ENCODE peak calls at places on chromosomes 3 and 15, in four cellular contexts. One of them, this sample, is unnamed.

GRCh38 chr3:99659032-99659431 is 20.6 kb downstream of the COL8A1 start:
- DNase-seq in body of pancreas: no peak
- DNase-seq in psoas muscle: no peak
- DNase-seq in lung: no peak
- DNase-seq in this sample: no peak

GRCh38 chr3:157746391-157746790 is 243.2 kb upstream of the VEPH1 start:
- DNase-seq in lung: no peak
- DNase-seq in body of pancreas: no peak
- DNase-seq in psoas muscle: no peak
- DNase-seq in this sample: no peak

GRCh38 chr3:148333091-148333490 is 364.6 kb upstream of the AGTR1 start:
- DNase-seq in psoas muscle: no peak
- DNase-seq in lung: no peak
- DNase-seq in body of pancreas: peak; percentile 24
- DNase-seq in this sample: no peak

GRCh38 chr3:10524799-10525301 is 19.5 kb upstream of the ATP2B2 start:
- DNase-seq in psoas muscle: no peak
- DNase-seq in body of pancreas: no peak
- DNase-seq in lung: no peak
- DNase-seq in this sample: peak; percentile 74

GRCh38 chr15:59616390-59616789 is 4.8 kb downstream of the GCNT3 start:
- DNase-seq in body of pancreas: no peak
- DNase-seq in psoas muscle: no peak
- DNase-seq in lung: no peak
- DNase-seq in this sample: no peak

GRCh38 chr15:77870195-77871065 is 207.1 kb downstream of the TBC1D2B start:
- DNase-seq in body of pancreas: peak; percentile 76
- DNase-seq in lung: peak; percentile 65
- DNase-seq in psoas muscle: peak; percentile 75
- DNase-seq in this sample: peak; percentile 90

GRCh38 chr3:166223120-166223519 is 385.9 kb upstream of the BCHE start:
- DNase-seq in psoas muscle: no peak
- DNase-seq in body of pancreas: no peak
- DNase-seq in lung: no peak
- DNase-seq in this sample: no peak

GRCh38 chr3:20930034-20930433 is 744.0 kb upstream of the SGO1 start:
- DNase-seq in body of pancreas: peak; percentile 10
- DNase-seq in lung: no peak
- DNase-seq in psoas muscle: no peak
- DNase-seq in this sample: no peak

GRCh38 chr3:38730281-38730680 is 80.8 kb upstream of the SCN5A start:
- DNase-seq in body of pancreas: no peak
- DNase-seq in psoas muscle: no peak
- DNase-seq in lung: no peak
- DNase-seq in this sample: no peak

GRCh38 chr15:57158997-57159668 is 217.2 kb upstream of the CGNL1 start:
- DNase-seq in body of pancreas: no peak
- DNase-seq in psoas muscle: no peak
- DNase-seq in lung: no peak
- DNase-seq in this sample: no peak

GRCh38 chr3:25883492-25883891 is 93.6 kb downstream of the OXSM start:
- DNase-seq in lung: no peak
- DNase-seq in psoas muscle: no peak
- DNase-seq in body of pancreas: no peak
- DNase-seq in this sample: no peak

GRCh38 chr15:96088592-96088991 is 241.9 kb upstream of the NR2F2 start:
- DNase-seq in body of pancreas: no peak
- DNase-seq in psoas muscle: no peak
- DNase-seq in lung: no peak
- DNase-seq in this sample: no peak

GRCh38 chr15:89112341-89112971 is 24.2 kb downstream of the ABHD2 start:
- DNase-seq in lung: no peak
- DNase-seq in psoas muscle: peak; percentile 67
- DNase-seq in body of pancreas: peak; percentile 90
- DNase-seq in this sample: no peak

GRCh38 chr15:26866298-26867198 is at the start of gene GABRA5:
- DNase-seq in psoas muscle: no peak
- DNase-seq in body of pancreas: peak; percentile 25
- DNase-seq in lung: no peak
- DNase-seq in this sample: no peak

GRCh38 chr3:8972614-8973013 is 9.3 kb upstream of the RAD18 start:
- DNase-seq in lung: no peak
- DNase-seq in psoas muscle: no peak
- DNase-seq in body of pancreas: no peak
- DNase-seq in this sample: no peak

GRCh38 chr3:179347383-179348194 is at the start of gene MFN1:
- DNase-seq in lung: peak; percentile 96
- DNase-seq in body of pancreas: peak; percentile 93
- DNase-seq in psoas muscle: peak; percentile 97
- DNase-seq in this sample: peak; percentile 95

GRCh38 chr3:14016900-14017475 is 107.7 kb downstream of the CHCHD4 start:
- DNase-seq in psoas muscle: no peak
- DNase-seq in lung: no peak
- DNase-seq in body of pancreas: no peak
- DNase-seq in this sample: no peak

GRCh38 chr3:84958495-84959469 is at the start of gene CADM2:
- DNase-seq in body of pancreas: peak; percentile 90
- DNase-seq in lung: peak; percentile 87
- DNase-seq in psoas muscle: peak; percentile 94
- DNase-seq in this sample: peak; percentile 93

GRCh38 chr3:15983232-15983631 is 185.5 kb upstream of the ANKRD28 start:
- DNase-seq in body of pancreas: no peak
- DNase-seq in lung: no peak
- DNase-seq in psoas muscle: no peak
- DNase-seq in this sample: no peak

GRCh38 chr3:3772338-3772737 is 26.9 kb upstream of the LRRN1 start:
- DNase-seq in psoas muscle: no peak
- DNase-seq in body of pancreas: no peak
- DNase-seq in lung: no peak
- DNase-seq in this sample: no peak

GRCh38 chr3:186170516-186170915 is 61.6 kb upstream of the ETV5 start:
- DNase-seq in lung: no peak
- DNase-seq in body of pancreas: no peak
- DNase-seq in psoas muscle: no peak
- DNase-seq in this sample: no peak

GRCh38 chr3:10377148-10377725 is 56.3 kb upstream of the SEC13 start:
- DNase-seq in lung: no peak
- DNase-seq in body of pancreas: no peak
- DNase-seq in psoas muscle: peak; percentile 82
- DNase-seq in this sample: no peak

GRCh38 chr3:197428117-197428761 is 127.5 kb downstream of the BDH1 start:
- DNase-seq in body of pancreas: no peak
- DNase-seq in lung: no peak
- DNase-seq in psoas muscle: peak; percentile 60
- DNase-seq in this sample: no peak

GRCh38 chr3:196499061-196499460 is 4.5 kb downstream of the RNF168 start:
- DNase-seq in lung: no peak
- DNase-seq in body of pancreas: no peak
- DNase-seq in psoas muscle: no peak
- DNase-seq in this sample: no peak

GRCh38 chr3:63706321-63707085 is 54.0 kb downstream of the SNTN start:
- DNase-seq in lung: no peak
- DNase-seq in psoas muscle: no peak
- DNase-seq in body of pancreas: no peak
- DNase-seq in this sample: no peak

GRCh38 chr15:31136016-31136415 is 34.5 kb upstream of the TRPM1 start:
- DNase-seq in body of pancreas: no peak
- DNase-seq in psoas muscle: no peak
- DNase-seq in lung: no peak
- DNase-seq in this sample: no peak

GRCh38 chr3:158659454-158660237 is 12.8 kb downstream of the LXN start:
- DNase-seq in body of pancreas: peak; percentile 51
- DNase-seq in psoas muscle: no peak
- DNase-seq in lung: peak; percentile 51
- DNase-seq in this sample: no peak

GRCh38 chr3:172268896-172269295 is 179.4 kb downstream of the GHSR start:
- DNase-seq in body of pancreas: no peak
- DNase-seq in psoas muscle: no peak
- DNase-seq in lung: no peak
- DNase-seq in this sample: no peak

GRCh38 chr3:152998554-152998953 is 163.5 kb upstream of the RAP2B start:
- DNase-seq in lung: no peak
- DNase-seq in body of pancreas: no peak
- DNase-seq in psoas muscle: no peak
- DNase-seq in this sample: no peak

DNA sequence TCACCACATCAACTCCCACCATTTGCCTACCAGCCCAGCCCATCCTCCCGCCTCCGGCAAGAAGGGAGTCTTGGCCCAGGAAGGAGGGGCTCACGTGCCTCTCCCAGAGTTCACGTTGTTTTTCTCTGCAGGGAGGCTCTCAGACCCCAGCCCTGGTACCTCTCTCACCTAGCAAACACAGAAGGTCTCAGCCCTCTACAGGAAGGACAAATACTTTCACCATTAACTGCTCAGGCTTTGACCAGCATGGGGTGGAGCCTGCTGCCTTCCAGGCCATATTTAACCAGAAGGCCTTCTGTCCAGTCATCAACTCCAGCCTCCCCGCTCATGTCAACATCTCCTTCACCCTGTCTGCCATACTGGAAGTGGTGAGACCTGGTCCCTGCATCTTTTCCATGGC is 19.0 kb upstream of the HTR3E start:
- DNase-seq in psoas muscle: no peak
- DNase-seq in body of pancreas: no peak
- DNase-seq in lung: no peak
- DNase-seq in this sample: no peak
- TF ChIP-seq CTCF in psoas muscle: no peak
- TF ChIP-seq CTCF in body of pancreas: no peak
- TF ChIP-seq CTCF in lung: no peak
- TF ChIP-seq CTCF in this sample: no peak

DNA sequence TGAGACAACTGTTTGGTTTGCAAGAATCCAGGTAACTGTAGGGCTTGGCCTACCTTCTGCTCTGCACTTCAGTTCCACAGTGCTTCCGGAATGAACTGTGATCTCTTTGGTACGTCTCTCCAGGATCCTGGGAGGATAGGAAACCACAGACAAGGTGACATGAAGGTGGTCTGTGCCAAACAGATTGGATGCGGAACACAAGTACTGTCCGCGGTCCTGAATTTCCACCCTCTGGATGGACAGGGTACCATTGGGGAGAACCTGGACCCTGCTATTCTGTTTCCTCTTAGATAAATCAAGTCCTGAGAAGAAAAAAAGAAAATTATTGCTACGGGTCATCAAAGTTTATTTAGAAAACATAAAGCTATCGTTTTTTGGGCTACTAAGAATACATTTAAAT is 17.3 kb downstream of the IGSF10 start:
- DNase-seq in lung: no peak
- DNase-seq in body of pancreas: no peak
- DNase-seq in psoas muscle: no peak
- DNase-seq in this sample: no peak
- TF ChIP-seq CTCF in lung: no peak
- TF ChIP-seq CTCF in body of pancreas: no peak
- TF ChIP-seq CTCF in psoas muscle: no peak
- TF ChIP-seq CTCF in this sample: no peak

GRCh38 chr3:129027544-129027880 is 26.4 kb downstream of the EFCC1 start:
- DNase-seq in lung: no peak
- DNase-seq in body of pancreas: no peak
- DNase-seq in psoas muscle: no peak
- DNase-seq in this sample: no peak
- TF ChIP-seq CTCF in lung: no peak
- TF ChIP-seq CTCF in body of pancreas: no peak
- TF ChIP-seq CTCF in psoas muscle: no peak
- TF ChIP-seq CTCF in this sample: no peak

DNA sequence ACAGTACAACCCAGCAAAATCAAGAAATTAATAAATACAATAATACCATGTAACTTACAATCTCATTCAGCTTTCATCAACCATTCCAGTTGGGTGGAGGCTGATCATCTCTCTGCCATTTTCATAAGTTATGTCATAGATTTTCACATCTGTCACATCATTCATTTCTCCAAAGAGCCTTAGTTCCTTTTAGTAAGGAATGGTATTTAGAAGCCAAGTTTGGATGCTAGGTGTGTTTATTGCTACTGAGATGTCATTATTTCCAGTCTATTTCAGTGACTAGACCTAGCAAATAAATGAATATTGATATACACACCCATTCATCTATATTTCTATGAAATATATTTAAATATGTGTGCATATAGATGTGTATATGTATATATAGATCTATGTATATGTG is 2.7 kb upstream of the UBL7 start:
- DNase-seq in lung: no peak
- DNase-seq in psoas muscle: no peak
- DNase-seq in body of pancreas: no peak
- DNase-seq in this sample: no peak
- TF ChIP-seq CTCF in lung: no peak
- TF ChIP-seq CTCF in psoas muscle: no peak
- TF ChIP-seq CTCF in body of pancreas: no peak
- TF ChIP-seq CTCF in this sample: no peak

This sample was measured in osteocyte.